ENCODE peak calls at places on chromosomes 2 and 18, in four cellular contexts. I, V, R and T are unnamed samples.

GRCh38 chr2:144948205-144948855 is 428.4 kb upstream of the ZEB2 start:
- DNase-seq in R (no peak), V (no peak), I (no peak), T (no peak)

GRCh38 chr2:233718552-233718951 is at the start of gene UGT1A4:
- DNase-seq in R (no peak), I (no peak), V (no peak), T (no peak)

GRCh38 chr2:160583823-160584537 is 90.4 kb upstream of the RBMS1 start:
- DNase-seq in R (no peak), V (no peak), I (no peak), T (no peak)

GRCh38 chr2:216344958-216345315 is 27.3 kb downstream of the MARCHF4 start:
- DNase-seq in I (no peak), R (no peak), V (no peak), T (no peak)

GRCh38 chr2:150491430-150491829 is 4.0 kb upstream of the RND3 start:
- DNase-seq in V (no peak), I (no peak), R (no peak), T (no peak)

GRCh38 chr2:165776013-165776412 is 18.0 kb downstream of the GALNT3 start:
- DNase-seq in V (no peak), I (no peak), R (no peak), T (no peak)

GRCh38 chr2:158214431-158214830 is 112.8 kb downstream of the UPP2 start:
- DNase-seq in I (no peak), R (no peak), V (no peak), T (no peak)

GRCh38 chr2:53715568-53715967 is 52.0 kb upstream of the CHAC2 start:
- DNase-seq in R (no peak), I (no peak), V (no peak), T (no peak)

GRCh38 chr18:54263904-54264336 is 5.4 kb upstream of the POLI start:
- DNase-seq in V (no peak), R (no peak), I (no peak), T (no peak)

GRCh38 chr18:61833978-61834377 is 58.8 kb downstream of the RNF152 start:
- DNase-seq in V (peak), I (no peak), R (no peak), T (no peak)

GRCh38 chr2:33681333-33681732 is 82.2 kb upstream of the FAM98A start:
- DNase-seq in I (no peak), R (no peak), V (no peak), T (no peak)

GRCh38 chr18:61869631-61870030 is 23.2 kb downstream of the RNF152 start:
- DNase-seq in I (no peak), R (no peak), V (no peak), T (no peak)

GRCh38 chr2:37770797-37771196 is 99.4 kb upstream of the CDC42EP3 start:
- DNase-seq in I (no peak), V (no peak), R (no peak), T (no peak)

GRCh38 chr2:98654702-98655488 is 46.5 kb downstream of the UNC50 start:
- DNase-seq in I (no peak), R (no peak), V (no peak), T (no peak)

GRCh38 chr2:98334439-98335078 is 11.7 kb upstream of the CNGA3 start:
- DNase-seq in R (no peak), I (no peak), V (peak), T (no peak)

GRCh38 chr2:84807063-84807485 is 73.8 kb downstream of the TRABD2A start:
- DNase-seq in I (no peak), V (peak), R (no peak), T (no peak)

GRCh38 chr18:2984703-2985261 is 28.2 kb downstream of the LPIN2 start:
- DNase-seq in R (no peak), I (no peak), V (no peak), T (no peak)

GRCh38 chr2:202140522-202141292 is 67.7 kb downstream of the KIAA2012 start:
- DNase-seq in V (peak), R (no peak), I (no peak), T (no peak)

GRCh38 chr18:58819051-58819450 is 45.6 kb upstream of the ZNF532 start:
- DNase-seq in R (no peak), V (no peak), I (peak), T (no peak)

GRCh38 chr2:2779727-2780126 is 448.7 kb upstream of the MYT1L start:
- DNase-seq in R (no peak), V (no peak), I (no peak), T (no peak)

GRCh38 chr2:62706721-62707516 is 1.4 kb downstream of the EHBP1 start:
- DNase-seq in V (no peak), I (no peak), R (no peak), T (no peak)

GRCh38 chr2:235976956-235977355 is 191.2 kb downstream of the GBX2 start:
- DNase-seq in V (no peak), R (no peak), I (no peak), T (no peak)

GRCh38 chr2:214843823-214844222 is 34.3 kb upstream of the BARD1 start:
- DNase-seq in I (no peak), R (no peak), V (no peak), T (no peak)

GRCh38 chr18:8726281-8726680 is 20.9 kb downstream of the MTCL1 start:
- DNase-seq in R (no peak), V (no peak), I (no peak), T (no peak)

GRCh38 chr2:71042287-71042686 is 26.2 kb upstream of the NAGK start:
- DNase-seq in V (no peak), R (no peak), I (no peak), T (no peak)

GRCh38 chr2:236748385-236748784 is 178.8 kb downstream of the ACKR3 start:
- DNase-seq in I (no peak), R (no peak), V (no peak), T (no peak)

GRCh38 chr18:53458944-53459580 is 765.4 kb downstream of the MBD2 start:
- DNase-seq in V (no peak), I (no peak), R (peak), T (no peak)

GRCh38 chr2:135742307-135742838 is 718 bp downstream of the UBXN4 start:
- DNase-seq in R (peak), I (peak), V (no peak), T (no peak)

GRCh38 chr18:75062297-75062886 is 146.5 kb downstream of the PTGR3 start:
- DNase-seq in R (no peak), I (no peak), V (no peak), T (no peak)

GRCh38 chr2:71283131-71283530 is 48.5 kb upstream of the ZNF638 start:
- DNase-seq in I (no peak), V (no peak), R (no peak), T (no peak)

GRCh38 chr18:48924621-48925601 is 25.9 kb downstream of the SMAD7 start:
- DNase-seq in R (no peak), V (no peak), I (peak), T (no peak)

GRCh38 chr2:172293952-172294351 is 133.4 kb upstream of the ITGA6 start:
- DNase-seq in R (no peak), V (no peak), I (no peak), T (no peak)

GRCh38 chr2:208608436-208608835 is 201.8 kb downstream of the PTH2R start:
- DNase-seq in V (no peak), I (no peak), R (no peak), T (no peak)

GRCh38 chr18:3889803-3890202 is 439.8 kb downstream of the TGIF1 start:
- DNase-seq in V (no peak), R (no peak), I (no peak), T (no peak)

GRCh38 chr2:162025121-162025911 is 48.7 kb downstream of the DPP4 start:
- DNase-seq in I (no peak), R (no peak), V (peak), T (no peak)

GRCh38 chr2:169495310-169495928 is 14.1 kb upstream of the KLHL41 start:
- DNase-seq in I (no peak), R (no peak), V (no peak), T (no peak)

GRCh38 chr2:235544687-235544965 is 50.8 kb downstream of the AGAP1 start:
- DNase-seq in R (no peak), V (no peak), I (no peak), T (no peak)